ENCODE peak calls at places on chromosomes 11 and 22, in five cellular contexts. W is tibial nerve, C is fibroblast of pulmonary artery, N is body of pancreas, T is IMR-90. Q is an unnamed sample.

GRCh38 chr11:73236879-73237278 is 18.8 kb downstream of the P2RY2 start:
- DNase-seq in C (peak; percentile 45), W (peak; percentile 50), N (peak; percentile 55), T (peak; percentile 18), Q (peak; percentile 60)

GRCh38 chr11:72413914-72414628 is 20.3 kb downstream of the CLPB start:
- DNase-seq in C (peak; percentile 81), W (peak; percentile 86), T (peak; percentile 76), N (peak; percentile 93), Q (peak; percentile 63)

GRCh38 chr11:69563946-69564780 is 76.8 kb upstream of the CCND1 start:
- DNase-seq in N (no peak), T (peak; percentile 30), W (no peak), C (no peak), Q (no peak)

GRCh38 chr11:85042368-85042767 is 584.8 kb downstream of the DLG2 start:
- DNase-seq in W (no peak), N (no peak), T (no peak), C (no peak), Q (no peak)

GRCh38 chr22:39214383-39215069 is 30.3 kb downstream of the PDGFB start:
- DNase-seq in W (no peak), C (no peak), N (no peak), T (peak; percentile 36), Q (no peak)

GRCh38 chr22:41524283-41524682 is 20.0 kb downstream of the POLR3H start:
- DNase-seq in N (peak; percentile 85), C (no peak), T (peak; percentile 78), W (peak; percentile 67), Q (no peak)

GRCh38 chr11:123545726-123546125 is 108.7 kb downstream of the SCN3B start:
- DNase-seq in N (no peak), C (no peak), T (no peak), W (no peak), Q (no peak)

GRCh38 chr22:38180841-38181452 is 683 bp downstream of the PLA2G6 start:
- DNase-seq in C (peak; percentile 33), N (peak; percentile 63), T (no peak), W (peak; percentile 52), Q (no peak)

GRCh38 chr11:17613428-17613962 is 66.4 kb downstream of the OTOG start:
- DNase-seq in W (no peak), T (no peak), N (no peak), C (no peak), Q (no peak)

GRCh38 chr11:86068138-86068861 is 584 bp downstream of the PICALM start:
- DNase-seq in C (no peak), N (peak; percentile 50), W (peak; percentile 39), T (no peak), Q (no peak)

GRCh38 chr11:11626128-11626527 is 4.3 kb upstream of the GALNT18 start:
- DNase-seq in N (no peak), C (no peak), W (no peak), T (no peak), Q (no peak)

GRCh38 chr11:35682230-35683195 is 19.9 kb downstream of the TRIM44 start:
- DNase-seq in W (no peak), C (peak; percentile 18), T (no peak), N (no peak), Q (no peak)

DNA sequence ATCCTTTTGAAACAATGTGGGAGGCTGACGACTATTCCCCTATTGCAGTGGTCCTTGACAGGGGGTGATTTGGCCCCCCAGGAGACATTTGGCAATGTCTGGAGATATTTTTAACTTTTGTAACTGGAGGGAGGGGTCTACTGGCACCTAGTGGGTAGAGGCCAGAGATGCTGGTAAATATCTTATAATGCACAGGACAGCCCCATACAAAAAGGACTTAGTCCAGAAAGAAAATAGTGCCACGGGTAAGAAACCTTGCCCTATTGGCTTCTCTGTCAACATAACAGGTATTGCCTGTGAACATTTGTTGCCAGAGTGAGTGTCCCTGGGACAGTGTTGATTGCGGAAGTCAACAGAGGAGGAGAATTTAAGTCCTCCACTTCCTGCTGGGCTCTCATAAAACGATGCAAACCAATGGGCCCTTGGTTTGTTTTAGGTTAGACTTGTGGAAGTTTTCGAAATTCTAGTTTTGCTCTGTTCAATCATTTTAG is 101.6 kb downstream of the MAML2 start:
- DNase-seq in W (no peak), C (no peak), T (no peak), N (no peak), Q (no peak)
- TF ChIP-seq CTCF in W (no peak), C (no peak), T (peak; percentile 20), N (no peak), Q (no peak)

GRCh38 chr11:82676483-82677094 is 57.1 kb downstream of the FAM181B start:
- DNase-seq in C (no peak), W (no peak), T (no peak), N (no peak), Q (no peak)
- TF ChIP-seq CTCF in C (peak; percentile 48), W (peak; percentile 31), T (peak; percentile 35), N (peak; percentile 23), Q (peak; percentile 8)

GRCh38 chr11:13042873-13043338 is 33.8 kb downstream of the RASSF10 start:
- DNase-seq in W (no peak), T (no peak), N (no peak), C (no peak), Q (no peak)
- TF ChIP-seq CTCF in W (no peak), T (no peak), N (no peak), C (no peak), Q (no peak)

DNA sequence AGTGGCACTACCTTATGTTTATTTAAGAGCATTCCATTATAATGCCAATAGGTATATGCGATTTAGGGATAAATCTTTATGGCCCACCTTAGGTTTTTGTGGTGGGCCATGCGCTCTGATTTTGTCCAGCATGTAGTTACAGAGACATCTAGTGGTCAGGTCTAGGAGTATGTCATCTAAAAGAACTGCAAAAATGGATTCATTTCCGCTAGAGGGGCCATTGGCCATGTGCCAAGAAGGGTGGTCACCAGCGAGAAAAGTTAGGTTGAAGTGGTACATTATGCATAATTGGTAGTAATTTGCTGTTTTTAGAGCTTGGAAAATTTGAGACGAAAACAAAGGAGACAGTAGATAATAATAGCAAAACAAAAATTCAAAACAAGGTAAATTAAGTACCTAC is 27.7 kb downstream of the LRRC4C start:
- DNase-seq in T (no peak), N (no peak), W (no peak), C (no peak), Q (no peak)
- TF ChIP-seq CTCF in T (peak; percentile 21), N (peak; percentile 35), W (no peak), C (peak; percentile 32), Q (peak; percentile 60)

DNA sequence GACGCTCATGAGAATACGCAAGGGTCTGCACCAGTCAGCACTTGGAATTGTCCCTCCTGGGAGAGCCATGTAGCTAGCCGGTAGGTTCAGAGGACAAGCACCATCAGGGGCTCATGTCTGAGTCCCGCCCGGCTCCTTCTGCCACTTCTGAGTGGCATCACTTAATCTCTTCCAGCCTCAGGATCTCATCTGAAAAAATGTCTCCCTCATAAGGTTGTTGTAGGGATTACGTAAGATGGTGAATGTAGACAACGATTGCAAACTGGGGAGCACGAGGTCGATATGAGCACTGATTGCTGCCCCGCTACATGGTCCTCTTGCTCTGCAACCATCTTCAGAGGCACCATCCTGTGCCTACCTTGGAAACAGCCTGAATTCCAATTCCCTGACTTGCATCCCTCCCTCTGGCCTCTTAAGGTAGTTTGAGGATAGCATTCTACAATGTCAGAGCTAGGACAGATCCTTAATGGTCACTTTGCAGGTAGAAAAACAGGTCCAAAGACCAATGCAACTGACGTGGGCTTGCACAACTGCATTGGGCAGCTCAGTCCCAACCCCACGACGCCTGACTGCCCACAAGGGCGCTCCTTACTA is 115.8 kb upstream of the TMEM45B start:
- DNase-seq in N (no peak), T (no peak), W (no peak), C (no peak), Q (no peak)
- TF ChIP-seq CTCF in N (no peak), T (no peak), W (no peak), C (no peak), Q (no peak)

GRCh38 chr22:46878549-46878948 is 116.1 kb downstream of the TBC1D22A start:
- DNase-seq in C (no peak), W (no peak), T (no peak), N (no peak), Q (no peak)
- TF ChIP-seq CTCF in C (no peak), W (no peak), T (no peak), N (no peak), Q (no peak)

DNA sequence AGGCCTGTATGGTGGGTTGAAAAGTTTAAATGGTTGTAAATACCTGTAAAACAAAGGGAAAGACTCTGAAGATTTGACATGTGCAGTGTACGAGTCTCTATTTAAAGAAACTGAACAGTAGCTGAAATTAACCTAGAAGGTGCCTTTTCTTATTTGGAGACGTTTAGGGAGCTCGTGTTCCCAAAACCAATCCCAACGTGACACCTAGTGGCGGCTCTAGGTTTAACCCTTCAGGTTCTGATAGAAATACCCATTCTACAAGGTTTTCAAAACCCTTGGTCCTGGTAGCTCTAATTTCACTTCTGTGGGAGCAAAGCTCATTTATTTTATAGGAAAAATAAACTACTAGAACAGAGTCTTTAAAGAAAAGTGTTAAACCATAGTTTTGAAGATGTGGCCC is 258.3 kb downstream of the LRRC4C start:
- DNase-seq in N (no peak), W (no peak), T (peak; percentile 0), C (peak; percentile 10), Q (no peak)
- TF ChIP-seq CTCF in N (no peak), W (no peak), T (peak; percentile 39), C (peak; percentile 24), Q (peak; percentile 76)

GRCh38 chr22:22377335-22377734 is 131.2 kb downstream of the ZNF280B start:
- DNase-seq in N (no peak), C (no peak), T (no peak), W (no peak), Q (no peak)

GRCh38 chr22:22384267-22384666 is 124.3 kb downstream of the ZNF280B start:
- DNase-seq in T (no peak), W (no peak), N (no peak), C (no peak), Q (no peak)

GRCh38 chr22:22376352-22376706 is 131.7 kb downstream of the VPREB1 start:
- DNase-seq in T (no peak), W (no peak), N (no peak), C (no peak), Q (no peak)

GRCh38 chr22:22378446-22379415 is 129.8 kb downstream of the ZNF280B start:
- DNase-seq in W (no peak), T (no peak), C (no peak), N (no peak), Q (no peak)

DNA sequence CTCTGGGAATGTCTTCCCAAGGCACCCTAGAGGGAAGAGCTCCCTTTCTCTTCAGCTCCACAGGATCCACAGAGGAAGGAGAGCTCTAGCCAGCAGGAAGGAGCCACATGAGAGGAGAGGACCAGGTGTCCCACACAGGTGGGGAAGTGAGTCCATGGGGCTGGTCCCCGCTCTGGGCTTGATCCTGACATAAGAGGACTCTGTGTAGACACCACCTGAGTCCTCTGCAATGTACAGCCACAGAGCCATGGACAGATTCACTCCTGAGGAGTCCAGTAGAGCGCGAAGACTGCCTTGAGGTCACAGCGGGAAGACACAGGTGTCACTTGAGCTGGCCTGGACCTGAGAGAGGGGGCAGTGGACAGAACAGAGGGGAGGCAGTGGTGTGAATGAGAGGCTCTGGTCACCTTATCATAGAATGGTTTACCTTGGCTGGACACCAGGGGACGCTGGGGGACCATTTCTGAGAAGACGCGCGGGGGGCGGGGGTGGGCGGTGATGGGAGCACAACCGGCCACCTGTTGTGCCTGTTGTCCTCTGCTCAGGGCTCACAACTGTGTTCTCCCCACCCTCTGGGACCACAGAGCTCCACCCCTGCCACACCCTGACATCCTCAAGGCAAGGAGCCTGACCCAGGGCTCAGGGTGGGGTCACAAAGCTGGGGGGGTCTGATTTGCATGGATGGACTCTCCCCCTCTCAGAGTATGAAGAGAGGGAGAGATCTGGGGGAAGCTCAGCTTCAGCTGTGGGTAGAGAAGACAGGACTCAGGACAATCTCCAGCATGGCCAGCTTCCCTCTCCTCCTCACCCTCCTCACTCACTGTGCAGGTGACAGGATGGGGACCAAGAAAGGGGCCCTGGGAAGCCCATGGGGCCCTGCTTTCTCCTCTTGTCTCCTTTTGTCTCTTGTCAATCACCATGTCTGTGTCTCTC is 128.2 kb downstream of the ZNF280B start:
- DNase-seq in W (no peak), T (no peak), C (no peak), N (no peak), Q (no peak)
- TF ChIP-seq CTCF in W (no peak), T (no peak), C (no peak), N (no peak), Q (no peak)